ENCODE peak calls at places on chromosome 19, in five cellular contexts. One of them, this sample, is unnamed.

GRCh38 chr19:33500586-33500985 is 21.0 kb downstream of the PEPD start:
- DNase-seq in AG10803: no peak
- DNase-seq in left colon: no peak
- DNase-seq in NCI-H510A: no peak
- DNase-seq in COR-L47: no peak
- DNase-seq in this sample: no peak

GRCh38 chr19:1491849-1492170 is 829 bp downstream of the REEP6 start:
- DNase-seq in AG10803: no peak
- DNase-seq in left colon: no peak
- DNase-seq in NCI-H510A: no peak
- DNase-seq in COR-L47: no peak
- DNase-seq in this sample: no peak

GRCh38 chr19:56112313-56112709 is 8.8 kb downstream of the ZNF787 start:
- DNase-seq in AG10803: no peak
- DNase-seq in left colon: no peak
- DNase-seq in NCI-H510A: peak
- DNase-seq in COR-L47: peak
- DNase-seq in this sample: no peak

GRCh38 chr19:18558595-18558994 is 925 bp downstream of the KXD1 start:
- DNase-seq in AG10803: no peak
- DNase-seq in left colon: no peak
- DNase-seq in NCI-H510A: no peak
- DNase-seq in COR-L47: no peak
- DNase-seq in this sample: no peak

GRCh38 chr19:51772977-51773376 is 12.0 kb downstream of the FPR2 start:
- DNase-seq in AG10803: no peak
- DNase-seq in left colon: no peak
- DNase-seq in NCI-H510A: no peak
- DNase-seq in COR-L47: no peak
- DNase-seq in this sample: no peak

GRCh38 chr19:45632468-45633196 is 6.6 kb downstream of the EML2 start:
- DNase-seq in AG10803: peak
- DNase-seq in left colon: peak
- DNase-seq in NCI-H510A: no peak
- DNase-seq in COR-L47: no peak
- DNase-seq in this sample: peak

GRCh38 chr19:19820774-19821315 is 705 bp downstream of the ZNF506 start:
- DNase-seq in AG10803: no peak
- DNase-seq in left colon: no peak
- DNase-seq in NCI-H510A: no peak
- DNase-seq in COR-L47: no peak
- DNase-seq in this sample: no peak

GRCh38 chr19:35347171-35347929 is at the start of gene FFAR1:
- DNase-seq in AG10803: no peak
- DNase-seq in left colon: no peak
- DNase-seq in NCI-H510A: no peak
- DNase-seq in COR-L47: no peak
- DNase-seq in this sample: no peak

This sample was measured in fibroblast of the conjunctiva.